ENCODE peak calls at places on chromosomes 7 and 10, in four cellular contexts. One of them, this sample, is unnamed.

GRCh38 chr10:12887780-12888179 is 113.7 kb downstream of the CCDC3 start:
- DNase-seq in Right ventricle myocardium superior: no peak
- DNase-seq in GDM1: no peak
- DNase-seq in CD4-positive, CD25-positive, alpha-beta regulatory T cell: no peak
- DNase-seq in this sample: no peak

GRCh38 chr7:5689118-5689517 is 92.3 kb downstream of the RNF216 start:
- DNase-seq in GDM1: no peak
- DNase-seq in Right ventricle myocardium superior: no peak
- DNase-seq in CD4-positive, CD25-positive, alpha-beta regulatory T cell: no peak
- DNase-seq in this sample: peak; percentile 77

GRCh38 chr7:73577627-73578341 is 595 bp downstream of the TBL2 start:
- DNase-seq in GDM1: no peak
- DNase-seq in CD4-positive, CD25-positive, alpha-beta regulatory T cell: no peak
- DNase-seq in Right ventricle myocardium superior: no peak
- DNase-seq in this sample: no peak

GRCh38 chr7:150361402-150361801 is 7.2 kb upstream of the REPIN1 start:
- DNase-seq in CD4-positive, CD25-positive, alpha-beta regulatory T cell: no peak
- DNase-seq in Right ventricle myocardium superior: no peak
- DNase-seq in GDM1: no peak
- DNase-seq in this sample: no peak

GRCh38 chr7:111485981-111486380 is 76.3 kb downstream of the IMMP2L start:
- DNase-seq in Right ventricle myocardium superior: no peak
- DNase-seq in GDM1: no peak
- DNase-seq in CD4-positive, CD25-positive, alpha-beta regulatory T cell: no peak
- DNase-seq in this sample: no peak

GRCh38 chr7:92244803-92245486 is 769 bp downstream of the KRIT1 start:
- DNase-seq in CD4-positive, CD25-positive, alpha-beta regulatory T cell: no peak
- DNase-seq in GDM1: peak; percentile 21
- DNase-seq in Right ventricle myocardium superior: no peak
- DNase-seq in this sample: no peak

GRCh38 chr7:83005410-83005809 is 157.3 kb downstream of the PCLO start:
- DNase-seq in CD4-positive, CD25-positive, alpha-beta regulatory T cell: no peak
- DNase-seq in Right ventricle myocardium superior: no peak
- DNase-seq in GDM1: no peak
- DNase-seq in this sample: no peak

GRCh38 chr7:109873296-109873695 is 1217.6 kb upstream of the LRRN3 start:
- DNase-seq in GDM1: no peak
- DNase-seq in Right ventricle myocardium superior: no peak
- DNase-seq in CD4-positive, CD25-positive, alpha-beta regulatory T cell: no peak
- DNase-seq in this sample: no peak

GRCh38 chr10:55426138-55426537 is 625.1 kb upstream of the PCDH15 start:
- DNase-seq in GDM1: no peak
- DNase-seq in CD4-positive, CD25-positive, alpha-beta regulatory T cell: no peak
- DNase-seq in Right ventricle myocardium superior: no peak
- DNase-seq in this sample: no peak

GRCh38 chr7:18770154-18770807 is 274.7 kb downstream of the HDAC9 start:
- DNase-seq in GDM1: no peak
- DNase-seq in Right ventricle myocardium superior: no peak
- DNase-seq in CD4-positive, CD25-positive, alpha-beta regulatory T cell: no peak
- DNase-seq in this sample: no peak

GRCh38 chr7:121546632-121547340 is 150.7 kb upstream of the FAM3C start:
- DNase-seq in GDM1: no peak
- DNase-seq in Right ventricle myocardium superior: no peak
- DNase-seq in CD4-positive, CD25-positive, alpha-beta regulatory T cell: no peak
- DNase-seq in this sample: no peak